ENCODE peak calls at places on chromosome 3, in six cellular contexts. V is endothelial cell of umbilical vein, F is astrocyte, S is DND-41, I is PC-3, J is MM.1S. X is an unnamed sample.

GRCh38 chr3:25156526-25157075 is 271.5 kb upstream of the RARB start:
- DNase-seq in S (no peak), F (peak), J (no peak), I (peak), V (peak), X (peak)

GRCh38 chr3:196640501-196640968 is 1.0 kb downstream of the NRROS start:
- DNase-seq in J (peak), I (no peak), V (no peak), F (no peak), S (peak), X (no peak)

GRCh38 chr3:103127737-103128136 is 692.9 kb downstream of the ZPLD1 start:
- DNase-seq in F (peak), J (peak), I (peak), V (no peak), S (no peak), X (peak)

GRCh38 chr3:118863731-118864322 is 170.8 kb downstream of the IGSF11 start:
- DNase-seq in F (no peak), V (no peak), J (no peak), I (no peak), S (no peak), X (no peak)

GRCh38 chr3:180433172-180433571 is 168.8 kb upstream of the TTC14 start:
- DNase-seq in S (no peak), V (peak), I (peak), J (no peak), F (peak), X (peak)

GRCh38 chr3:52784021-52784621 is 6.7 kb downstream of the ITIH1 start:
- DNase-seq in S (no peak), F (no peak), V (no peak), J (no peak), I (no peak), X (no peak)

GRCh38 chr3:12798559-12799179 is 2.2 kb downstream of the CAND2 start:
- DNase-seq in S (no peak), J (no peak), F (no peak), V (no peak), I (no peak), X (no peak)

GRCh38 chr3:154758109-154758868 is 321.8 kb upstream of the MME start:
- DNase-seq in J (peak), I (peak), V (peak), F (peak), S (no peak), X (peak)

GRCh38 chr3:150091626-150092025 is 120.9 kb upstream of the PFN2 start:
- DNase-seq in V (no peak), F (no peak), J (no peak), I (no peak), S (no peak), X (no peak)

GRCh38 chr3:123602325-123602724 is 17.5 kb upstream of the HACD2 start:
- DNase-seq in J (no peak), F (peak), S (no peak), I (peak), V (peak), X (peak)

GRCh38 chr3:40044487-40044886 is 235.1 kb downstream of the MYRIP start:
- DNase-seq in V (no peak), I (no peak), F (peak), S (no peak), J (no peak), X (peak)

DNA sequence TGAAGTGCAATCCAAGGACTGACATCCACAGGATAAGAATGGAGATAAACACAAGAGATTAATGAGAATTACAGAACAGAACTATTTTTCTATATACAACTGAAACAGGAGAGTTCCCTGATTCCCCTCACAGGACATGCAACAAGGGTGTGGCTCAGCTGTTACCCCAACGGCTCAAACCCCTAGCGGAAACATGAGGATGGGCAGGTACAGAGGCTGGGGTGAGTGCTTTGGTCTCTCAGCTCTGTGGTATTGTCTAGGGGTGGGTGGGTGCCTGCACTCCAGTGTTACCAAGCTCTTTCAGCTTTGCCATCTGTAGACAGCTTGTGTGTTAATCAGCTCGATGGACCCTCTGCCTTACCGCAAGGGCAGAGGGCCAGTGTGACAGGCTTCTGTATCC is 17.8 kb upstream of the LRIG1 start:
- DNase-seq in S (no peak), I (no peak), J (no peak), V (no peak), F (no peak), X (no peak)
- TF ChIP-seq EZH2 in S (no peak), I (no peak), J (no peak), V (no peak), F (no peak), X (no peak)

DNA sequence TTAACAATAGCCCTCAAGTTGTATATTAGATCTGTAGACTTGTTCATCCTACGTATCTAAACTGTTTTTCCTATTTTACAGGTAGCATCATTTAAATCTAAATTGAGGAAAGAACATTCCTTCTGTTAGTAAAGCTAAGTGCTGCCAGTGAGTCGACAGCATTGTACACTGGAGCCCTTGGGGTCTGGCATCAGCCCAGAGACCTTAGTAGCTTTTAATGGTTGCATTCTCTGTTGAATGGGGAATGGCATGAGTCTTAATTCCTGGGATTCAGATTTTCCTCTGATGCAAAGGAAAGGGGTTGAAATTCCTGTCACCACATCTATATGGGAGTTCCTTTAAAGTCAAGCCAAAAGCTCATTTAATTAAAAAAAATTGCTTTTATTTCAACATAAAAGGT is 148.3 kb upstream of the GBE1 start:
- DNase-seq in F (no peak), S (no peak), I (no peak), V (no peak), J (no peak), X (no peak)
- H2AFZ ChIP-seq in F (no peak), S (no peak), I (peak), V (no peak), J (no peak), X (no peak)

DNA sequence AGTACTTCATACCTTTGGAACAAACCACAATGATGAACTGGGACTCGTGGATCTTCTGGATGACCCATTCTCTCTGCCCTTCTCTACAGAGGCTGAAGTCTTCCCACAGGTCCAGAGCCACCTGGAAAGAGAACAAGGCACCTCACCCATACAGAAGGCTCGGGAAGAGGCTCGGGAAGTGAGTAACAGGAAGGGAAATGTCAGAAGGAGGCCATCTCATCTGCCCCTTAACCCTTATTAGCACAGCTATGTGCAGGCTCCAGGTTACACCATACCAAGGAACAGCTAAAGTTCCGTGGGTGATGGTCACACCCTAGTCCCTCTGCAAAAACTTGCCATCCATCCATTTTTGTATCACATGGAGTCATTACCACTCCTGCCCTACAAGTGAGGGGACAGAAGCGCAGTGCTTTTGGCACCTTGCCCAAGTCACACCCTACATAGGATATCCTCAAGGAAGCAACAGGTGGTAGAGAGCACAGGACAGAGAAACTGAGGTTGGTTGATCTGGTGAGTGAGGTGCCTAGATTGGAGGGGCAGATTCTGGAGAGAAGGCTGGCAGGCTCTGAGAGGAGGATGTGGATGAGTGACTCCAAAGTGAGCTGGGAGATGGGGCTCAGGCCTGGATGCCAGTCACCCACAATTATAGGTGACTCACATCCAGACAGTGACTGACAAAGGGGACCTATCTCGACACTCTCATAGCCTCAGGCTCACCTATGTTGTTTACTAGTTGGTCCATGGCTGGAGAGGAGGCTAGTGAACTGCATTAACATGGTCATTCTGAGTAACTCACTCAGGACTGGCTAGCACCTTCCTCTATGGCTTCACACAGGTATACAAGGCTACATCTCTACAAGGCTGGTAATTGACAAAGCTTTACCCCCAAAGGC is 38.2 kb downstream of the SPATA12 start:
- DNase-seq in F (no peak), I (peak), V (no peak), S (no peak), J (no peak), X (peak)
- H3K4me2 ChIP-seq in F (no peak), I (peak), V (no peak), S (no peak), J (no peak), X (peak)

GRCh38 chr3:27714101-27714526 is 8.0 kb downstream of the EOMES start:
- DNase-seq in I (no peak), F (no peak), S (no peak), V (no peak), J (no peak), X (no peak)

GRCh38 chr3:27714692-27715453 is 7.2 kb downstream of the EOMES start:
- DNase-seq in J (no peak), S (no peak), I (peak), F (no peak), V (no peak), X (no peak)

GRCh38 chr3:27712136-27713065 is 9.7 kb downstream of the EOMES start:
- DNase-seq in I (peak), F (peak), V (peak), S (peak), J (peak), X (peak)

GRCh38 chr3:27713066-27713400 is 9.1 kb downstream of the EOMES start:
- DNase-seq in F (no peak), S (no peak), V (no peak), I (peak), J (no peak), X (no peak)

GRCh38 chr3:27713435-27713880 is 8.7 kb downstream of the EOMES start:
- DNase-seq in F (no peak), S (no peak), I (peak), J (no peak), V (no peak), X (no peak)
- TF ChIP-seq EZH2 in F (no peak), S (no peak), I (no peak), J (no peak), V (peak), X (no peak)

X was measured in mammary epithelial cell.